ENCODE peak calls at places on chromosomes 16 and 17, in nine cellular contexts. N is bronchial epithelial cell, M is AG09319, Z is brain microvascular endothelial cell, W is thoracic aorta, C is progenitor cell of endocrine pancreas, L is PC-3, K is endothelial cell, J is B cell. Y is an unnamed sample.
A peak's percentile ranks its signal among the peaks of the same experiment; 100 is the strongest.

GRCh38 chr17:65074778-65075250 is 18.3 kb upstream of the GNA13 start:
- DNase-seq in J (no peak), W (no peak), C (no peak), Z (no peak), K (peak; percentile 58), M (no peak), L (no peak), N (no peak), Y (no peak)

GRCh38 chr16:68992521-68992920 is 112.9 kb upstream of the HAS3 start:
- DNase-seq in M (no peak), J (no peak), L (peak; percentile 83), C (no peak), N (peak; percentile 91), Z (peak; percentile 50), W (no peak), K (no peak), Y (no peak)

GRCh38 chr17:4229627-4230026 is 34.2 kb downstream of the ANKFY1 start:
- DNase-seq in K (no peak), C (no peak), L (no peak), M (no peak), W (peak; percentile 15), J (no peak), N (peak; percentile 36), Z (peak; percentile 68), Y (no peak)

GRCh38 chr17:81924557-81925532 is 2.7 kb downstream of the MAFG start:
- DNase-seq in N (no peak), K (no peak), W (no peak), Z (no peak), L (no peak), M (no peak), J (no peak), C (no peak), Y (no peak)

GRCh38 chr16:31641279-31641678 is 113.6 kb downstream of the AHSP start:
- DNase-seq in M (no peak), K (no peak), C (no peak), W (no peak), N (no peak), J (no peak), L (no peak), Z (no peak), Y (no peak)

GRCh38 chr17:9408381-9408780 is 167.2 kb downstream of the STX8 start:
- DNase-seq in M (no peak), C (no peak), K (no peak), L (peak; percentile 40), Z (peak; percentile 15), W (no peak), J (no peak), N (peak; percentile 61), Y (no peak)

GRCh38 chr16:14095883-14096551 is 24.9 kb downstream of the MRTFB start:
- DNase-seq in N (peak; percentile 55), L (peak; percentile 57), J (no peak), Z (no peak), C (no peak), M (no peak), W (no peak), K (no peak), Y (no peak)

GRCh38 chr17:67487506-67487905 is 110.4 kb downstream of the PITPNC1 start:
- DNase-seq in K (no peak), C (no peak), M (no peak), J (no peak), L (no peak), Z (no peak), W (no peak), N (no peak), Y (no peak)

GRCh38 chr17:35192708-35193107 is 1.5 kb downstream of the SLC35G3 start:
- DNase-seq in M (no peak), N (no peak), Z (no peak), K (no peak), L (no peak), J (no peak), C (no peak), W (no peak), Y (peak; percentile 53)

GRCh38 chr17:4003501-4004421 is 39.5 kb upstream of the ATP2A3 start:
- DNase-seq in Z (no peak), C (no peak), W (no peak), J (no peak), M (no peak), L (no peak), K (no peak), N (no peak), Y (no peak)

GRCh38 chr17:82813299-82814051 is 26.3 kb downstream of the ZNF750 start:
- DNase-seq in Z (no peak), L (no peak), J (no peak), N (no peak), W (no peak), C (no peak), M (no peak), K (no peak), Y (no peak)

GRCh38 chr17:60315650-60316049 is 76.3 kb downstream of the USP32 start:
- DNase-seq in C (no peak), J (no peak), M (no peak), K (no peak), L (peak; percentile 39), N (no peak), W (no peak), Z (no peak), Y (no peak)
- TF ChIP-seq CTCF in C (no peak), J (no peak), M (no peak), K (peak; percentile 26), L (peak; percentile 67), N (no peak), W (no peak), Z (peak; percentile 9), Y (no peak)

DNA sequence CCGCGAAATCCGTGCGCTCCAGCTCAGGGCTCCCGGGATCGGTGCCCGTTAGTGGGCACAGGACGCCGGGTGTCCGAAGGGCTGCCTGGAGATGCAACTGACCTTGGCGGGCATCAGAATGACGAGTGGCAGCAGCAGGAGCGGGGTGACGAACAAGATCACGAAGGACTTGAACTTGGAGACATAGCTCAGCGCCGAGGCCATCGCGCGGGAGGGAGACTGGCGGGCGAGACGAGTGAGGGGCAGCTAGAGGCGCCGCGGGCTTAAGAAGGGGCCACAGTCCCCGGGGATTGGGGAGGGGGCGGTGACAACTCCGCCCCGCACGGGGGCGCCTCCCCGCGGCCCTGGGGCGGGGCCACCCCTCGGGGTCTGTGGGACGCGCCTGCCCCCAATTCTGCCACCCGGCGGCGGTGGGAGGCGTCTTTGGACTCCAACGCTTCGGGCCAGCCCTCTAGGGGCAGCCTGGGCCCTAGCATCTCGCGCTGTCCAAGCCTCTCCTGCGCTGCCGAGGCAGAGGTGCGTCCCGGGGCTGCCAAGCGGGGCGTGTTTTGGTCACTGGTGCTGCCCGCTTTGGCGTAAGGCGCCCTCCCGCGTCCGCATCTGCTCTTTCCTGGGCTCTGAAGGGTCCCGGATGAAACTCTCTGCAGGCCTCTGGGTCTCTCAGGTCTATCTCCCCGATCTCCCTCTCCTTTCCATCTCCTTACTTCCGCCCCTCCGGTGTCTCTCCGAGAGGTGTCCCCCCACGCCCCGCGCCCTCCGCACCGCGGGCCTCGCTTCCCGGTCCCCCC is at the start of gene SLC13A5:
- DNase-seq in K (peak; percentile 69), W (no peak), M (no peak), Z (no peak), L (no peak), J (no peak), N (peak; percentile 4), C (peak; percentile 72), Y (peak; percentile 36)
- TF ChIP-seq CTCF in K (peak; percentile 50), W (no peak), M (peak; percentile 16), Z (peak; percentile 61), L (no peak), J (peak; percentile 29), N (peak; percentile 34), C (peak; percentile 72), Y (no peak)

DNA sequence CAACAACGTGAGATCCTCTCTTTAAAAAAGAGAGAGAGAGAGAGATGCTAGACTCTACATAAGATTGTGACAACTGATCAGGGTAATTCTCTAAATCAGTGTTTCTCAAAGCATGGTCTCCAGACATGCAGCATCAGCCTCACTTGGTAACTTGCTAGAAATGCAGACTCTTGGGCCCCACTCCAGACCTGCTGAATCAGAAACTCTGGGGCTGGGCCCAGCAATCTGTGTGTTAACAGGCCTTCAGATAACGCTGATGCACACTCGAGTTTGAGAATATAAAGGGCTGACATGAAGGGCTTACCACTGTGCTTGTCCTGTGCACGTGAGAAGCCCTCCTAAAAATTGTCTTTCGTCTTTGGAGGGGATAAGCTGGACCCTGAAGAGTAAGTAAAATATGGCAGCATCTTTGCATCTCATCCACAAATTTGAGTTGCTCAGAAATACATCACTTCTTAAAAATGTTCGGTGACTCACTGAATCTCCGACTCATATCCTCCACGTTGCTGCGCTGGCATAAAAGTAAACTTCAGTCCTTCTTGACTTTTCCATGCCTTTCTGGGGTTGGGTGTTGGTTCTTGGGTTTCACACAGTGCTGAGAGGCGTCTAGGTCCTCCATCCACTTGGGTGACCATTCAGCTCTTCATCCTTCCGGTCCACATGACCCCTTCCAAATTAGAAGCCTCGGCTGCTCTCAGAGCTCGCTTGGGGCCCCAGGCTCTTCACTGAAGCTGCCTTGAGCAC is 26.1 kb upstream of the KDM8 start:
- DNase-seq in L (peak; percentile 85), M (peak; percentile 43), J (no peak), Z (peak; percentile 72), K (no peak), C (no peak), W (no peak), N (peak; percentile 88), Y (peak; percentile 74)
- TF ChIP-seq CTCF in L (no peak), M (no peak), J (no peak), Z (no peak), K (no peak), C (no peak), W (no peak), N (no peak), Y (no peak)

GRCh38 chr17:70029019-70029767 is 45.8 kb upstream of the KCNJ16 start:
- DNase-seq in M (no peak), N (no peak), J (no peak), L (no peak), Z (no peak), K (no peak), W (no peak), C (no peak), Y (no peak)
- TF ChIP-seq CTCF in M (no peak), N (no peak), J (no peak), L (no peak), Z (no peak), K (no peak), W (no peak), C (no peak), Y (no peak)

GRCh38 chr17:50195196-50195865 is 6.1 kb downstream of the COL1A1 start:
- DNase-seq in N (no peak), Z (no peak), M (no peak), J (no peak), L (no peak), K (no peak), W (no peak), C (no peak), Y (no peak)
- TF ChIP-seq CTCF in N (peak; percentile 6), Z (peak; percentile 68), M (peak; percentile 46), J (no peak), L (peak; percentile 30), K (no peak), W (peak; percentile 30), C (no peak), Y (no peak)

Y was measured in activated CD8-positive, alpha-beta T cell treated with anti-CD3 and anti-CD28 coated beads for 36 hours.